ENCODE peak calls at places on chromosomes 2 and 18, in four cellular contexts. J, W, B and S are unnamed samples.
A peak's percentile ranks its signal among the peaks of the same experiment; 100 is the strongest.

GRCh38 chr2:85797263-85797660 is 43.5 kb downstream of the ATOH8 start:
- DNase-seq in J (no peak), W (no peak), B (no peak), S (no peak)

GRCh38 chr2:163751696-163752095 is 15.9 kb upstream of the FIGN start:
- DNase-seq in J (no peak), W (no peak), B (no peak), S (no peak)

GRCh38 chr2:121088251-121089004 is 196.6 kb downstream of the TFCP2L1 start:
- DNase-seq in J (no peak), W (no peak), B (peak; percentile 85), S (no peak)

GRCh38 chr2:159938375-159938774 is 124.0 kb downstream of the PLA2R1 start:
- DNase-seq in J (no peak), W (no peak), B (no peak), S (no peak)

GRCh38 chr18:79385749-79386341 is 9.9 kb upstream of the NFATC1 start:
- DNase-seq in J (peak; percentile 2), W (no peak), B (no peak), S (no peak)

GRCh38 chr2:237626813-237627451 is 455 bp upstream of the LRRFIP1 start:
- DNase-seq in J (no peak), W (no peak), B (no peak), S (no peak)

GRCh38 chr2:99754215-99754614 is 264.4 kb upstream of the REV1 start:
- DNase-seq in J (no peak), W (no peak), B (peak; percentile 30), S (no peak)

GRCh38 chr2:230885467-230886130 is 20.9 kb downstream of the ITM2C start:
- DNase-seq in J (no peak), W (peak; percentile 17), B (peak; percentile 70), S (peak; percentile 15)

GRCh38 chr2:163347982-163348842 is 387.6 kb downstream of the FIGN start:
- DNase-seq in J (peak; percentile 66), W (peak; percentile 79), B (peak; percentile 79), S (peak; percentile 16)

GRCh38 chr2:143891879-143892308 is 628.0 kb downstream of the ZEB2 start:
- DNase-seq in J (no peak), W (no peak), B (no peak), S (no peak)

GRCh38 chr2:202238234-202239197 is at the start of gene SUMO1:
- DNase-seq in J (peak; percentile 81), W (peak; percentile 74), B (peak; percentile 86), S (peak; percentile 66)

GRCh38 chr2:232611559-232612218 is 21.7 kb upstream of the EFHD1 start:
- DNase-seq in J (peak; percentile 66), W (peak; percentile 42), B (peak; percentile 74), S (peak; percentile 62)

GRCh38 chr2:152134488-152135280 is 35.8 kb upstream of the CACNB4 start:
- DNase-seq in J (no peak), W (no peak), B (peak; percentile 37), S (no peak)

GRCh38 chr2:101779190-101779589 is 81.7 kb downstream of the MAP4K4 start:
- DNase-seq in J (no peak), W (no peak), B (no peak), S (no peak)

GRCh38 chr18:37524546-37525301 is 40.9 kb downstream of the CELF4 start:
- DNase-seq in J (peak; percentile 27), W (no peak), B (no peak), S (no peak)
- TF ChIP-seq CTCF in J (no peak), W (no peak), B (no peak), S (no peak)

GRCh38 chr2:140814141-140814540 is 1316.7 kb downstream of the LRP1B start:
- DNase-seq in J (no peak), W (no peak), B (no peak), S (no peak)

GRCh38 chr2:140808211-140808610 is 1322.6 kb downstream of the LRP1B start:
- DNase-seq in J (no peak), W (no peak), B (no peak), S (no peak)

GRCh38 chr2:140804682-140805235 is 1326.1 kb downstream of the LRP1B start:
- DNase-seq in J (no peak), W (no peak), B (no peak), S (no peak)

DNA sequence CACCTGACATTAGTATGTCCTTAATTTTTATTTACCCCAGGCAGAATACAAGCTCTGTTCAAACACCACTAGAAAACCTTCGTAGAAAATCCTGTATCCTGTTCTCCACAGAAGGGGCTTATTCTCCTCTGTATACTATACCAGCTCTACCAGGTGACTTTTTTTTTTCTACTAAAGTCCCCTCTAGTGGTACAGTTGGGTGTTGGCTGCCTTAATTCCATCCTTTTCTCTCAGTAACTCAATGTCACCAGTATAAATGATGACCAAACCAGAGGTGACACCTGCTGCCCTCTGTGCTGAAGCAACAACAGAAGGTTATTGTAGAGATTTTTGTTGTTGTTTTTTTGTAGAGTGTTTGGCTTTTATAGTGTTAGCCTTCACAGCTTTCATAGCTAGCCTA is 1322.0 kb downstream of the LRP1B start:
- DNase-seq in J (no peak), W (no peak), B (no peak), S (no peak)
- TF ChIP-seq CTCF in J (no peak), W (no peak), B (peak; percentile 17), S (peak; percentile 11)

GRCh38 chr2:47008381-47009280 is 93.0 kb upstream of the MCFD2 start:
- DNase-seq in J (no peak), W (peak; percentile 61), B (peak; percentile 86), S (no peak)
- TF ChIP-seq CTCF in J (no peak), W (no peak), B (no peak), S (no peak)

GRCh38 chr2:173282795-173283545 is 71.7 kb upstream of the CDCA7 start:
- DNase-seq in J (no peak), W (no peak), B (no peak), S (no peak)

GRCh38 chr2:173288561-173288960 is 66.1 kb upstream of the CDCA7 start:
- DNase-seq in J (no peak), W (peak; percentile 39), B (peak; percentile 6), S (no peak)

GRCh38 chr2:173287594-173287993 is 67.1 kb upstream of the CDCA7 start:
- DNase-seq in J (no peak), W (no peak), B (no peak), S (no peak)

GRCh38 chr2:173290046-173290445 is 64.6 kb upstream of the CDCA7 start:
- DNase-seq in J (no peak), W (no peak), B (no peak), S (no peak)

DNA sequence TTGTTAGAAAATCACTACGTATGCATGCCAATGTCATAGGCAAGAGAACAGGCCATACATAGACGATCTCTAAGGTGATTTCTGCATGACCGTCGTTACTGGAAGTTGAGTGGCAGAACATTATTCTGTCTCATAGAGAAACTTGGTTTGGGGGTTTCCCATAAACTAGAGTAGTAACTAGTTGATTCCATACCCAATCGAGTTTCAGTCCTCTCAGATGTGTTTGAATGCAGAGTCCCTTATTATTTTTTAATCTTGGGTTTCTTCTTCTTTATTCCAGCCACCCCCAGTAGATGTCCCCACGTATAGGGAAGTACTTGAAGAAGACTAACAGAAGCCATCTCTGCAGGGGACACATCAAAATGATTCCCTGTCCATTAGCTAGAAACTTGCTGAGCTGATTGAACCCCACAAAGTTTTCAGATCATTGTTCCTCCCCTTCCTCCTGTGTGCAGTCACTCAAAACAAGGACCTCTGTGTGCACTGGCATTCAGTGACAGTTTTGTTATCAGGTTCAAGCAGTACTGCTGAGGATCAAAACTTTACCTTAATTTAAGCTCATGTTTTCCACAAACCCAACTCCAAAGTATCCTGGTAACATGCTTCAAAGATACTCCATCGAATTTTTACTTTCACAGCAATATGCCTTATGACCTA is 68.4 kb upstream of the CDCA7 start:
- DNase-seq in J (no peak), W (no peak), B (no peak), S (no peak)
- TF ChIP-seq CTCF in J (no peak), W (no peak), B (no peak), S (no peak)

GRCh38 chr2:23670245-23670592 is 256.7 kb downstream of the ATAD2B start:
- DNase-seq in J (no peak), W (no peak), B (no peak), S (no peak)

GRCh38 chr2:23669413-23670244 is 257.3 kb downstream of the ATAD2B start:
- DNase-seq in J (no peak), W (no peak), B (peak; percentile 64), S (no peak)

GRCh38 chr2:23673082-23673481 is 253.8 kb downstream of the ATAD2B start:
- DNase-seq in J (no peak), W (no peak), B (no peak), S (no peak)

GRCh38 chr2:23677836-23678235 is 249.1 kb downstream of the ATAD2B start:
- DNase-seq in J (no peak), W (no peak), B (no peak), S (no peak)

GRCh38 chr2:23673830-23674679 is 252.9 kb downstream of the ATAD2B start:
- DNase-seq in J (peak; percentile 36), W (no peak), B (no peak), S (no peak)
- TF ChIP-seq CTCF in J (no peak), W (no peak), B (no peak), S (no peak)

GRCh38 chr18:35352778-35353177 is 8.6 kb upstream of the ZNF24 start:
- DNase-seq in J (no peak), W (no peak), B (no peak), S (no peak)
- TF ChIP-seq CTCF in J (no peak), W (no peak), B (no peak), S (no peak)